ENCODE peak calls at places on chromosomes 2 and 18, in six cellular contexts. X, C, L, R, A and J are unnamed samples.

GRCh38 chr2:94923196-94923595 is 52.0 kb downstream of the TEKT4 start:
- DNase-seq in X (no peak), C (no peak), L (no peak), R (no peak), A (no peak), J (no peak)

GRCh38 chr2:59237311-59237710 is 996.2 kb upstream of the FANCL start:
- DNase-seq in X (no peak), C (no peak), L (no peak), R (no peak), A (no peak), J (no peak)

GRCh38 chr18:53764086-53764485 is 460.4 kb downstream of the MBD2 start:
- DNase-seq in X (no peak), C (no peak), L (no peak), R (no peak), A (no peak), J (no peak)

GRCh38 chr2:205712983-205713531 is 30.8 kb downstream of the NRP2 start:
- DNase-seq in X (no peak), C (no peak), L (no peak), R (no peak), A (no peak), J (no peak)

GRCh38 chr2:16069663-16069932 is 129.2 kb downstream of the MYCN start:
- DNase-seq in X (no peak), C (no peak), L (no peak), R (peak), A (no peak), J (no peak)

GRCh38 chr2:193743089-193743488 is 1548.4 kb upstream of the TMEFF2 start:
- DNase-seq in X (no peak), C (no peak), L (no peak), R (no peak), A (no peak), J (no peak)

GRCh38 chr18:47794725-47795447 is 135.6 kb downstream of the SMAD2 start:
- DNase-seq in X (no peak), C (no peak), L (no peak), R (peak), A (no peak), J (no peak)

GRCh38 chr2:188383158-188383557 is 91.5 kb downstream of the GULP1 start:
- DNase-seq in X (no peak), C (no peak), L (no peak), R (no peak), A (no peak), J (no peak)

GRCh38 chr2:182545420-182546167 is 118.8 kb upstream of the PDE1A start:
- DNase-seq in X (no peak), C (no peak), L (no peak), R (no peak), A (no peak), J (no peak)

GRCh38 chr2:78417355-78417754 is 608.1 kb upstream of the REG3G start:
- DNase-seq in X (no peak), C (no peak), L (no peak), R (no peak), A (no peak), J (no peak)

GRCh38 chr2:120239488-120240287 is 13.0 kb upstream of the RALB start:
- DNase-seq in X (no peak), C (no peak), L (no peak), R (peak), A (peak), J (peak)

GRCh38 chr18:49022311-49023280 is 71.8 kb upstream of the SMAD7 start:
- DNase-seq in X (peak), C (no peak), L (no peak), R (no peak), A (peak), J (no peak)

GRCh38 chr2:213098612-213099011 is 52.8 kb downstream of the IKZF2 start:
- DNase-seq in X (no peak), C (no peak), L (no peak), R (no peak), A (no peak), J (no peak)

GRCh38 chr18:3126457-3127097 is 93.2 kb downstream of the MYOM1 start:
- DNase-seq in X (no peak), C (no peak), L (no peak), R (no peak), A (no peak), J (no peak)

GRCh38 chr2:160156084-160156483 is 44.0 kb downstream of the ITGB6 start:
- DNase-seq in X (no peak), C (no peak), L (no peak), R (no peak), A (peak), J (no peak)

GRCh38 chr2:9703701-9704221 is 73.0 kb upstream of the YWHAQ start:
- DNase-seq in X (no peak), C (no peak), L (peak), R (no peak), A (peak), J (no peak)

GRCh38 chr2:9707008-9707407 is 76.2 kb upstream of the YWHAQ start:
- DNase-seq in X (no peak), C (no peak), L (no peak), R (no peak), A (peak), J (no peak)

GRCh38 chr2:9702604-9703084 is 71.8 kb upstream of the YWHAQ start:
- DNase-seq in X (no peak), C (no peak), L (no peak), R (no peak), A (peak), J (no peak)

GRCh38 chr2:9704600-9704999 is 73.8 kb upstream of the YWHAQ start:
- DNase-seq in X (no peak), C (no peak), L (no peak), R (no peak), A (no peak), J (no peak)

GRCh38 chr2:9703085-9703641 is 72.4 kb upstream of the YWHAQ start:
- DNase-seq in X (peak), C (no peak), L (peak), R (no peak), A (peak), J (peak)
- H3K27ac ChIP-seq in X (no peak), C (no peak), L (no peak), R (no peak), A (no peak), J (no peak)

DNA sequence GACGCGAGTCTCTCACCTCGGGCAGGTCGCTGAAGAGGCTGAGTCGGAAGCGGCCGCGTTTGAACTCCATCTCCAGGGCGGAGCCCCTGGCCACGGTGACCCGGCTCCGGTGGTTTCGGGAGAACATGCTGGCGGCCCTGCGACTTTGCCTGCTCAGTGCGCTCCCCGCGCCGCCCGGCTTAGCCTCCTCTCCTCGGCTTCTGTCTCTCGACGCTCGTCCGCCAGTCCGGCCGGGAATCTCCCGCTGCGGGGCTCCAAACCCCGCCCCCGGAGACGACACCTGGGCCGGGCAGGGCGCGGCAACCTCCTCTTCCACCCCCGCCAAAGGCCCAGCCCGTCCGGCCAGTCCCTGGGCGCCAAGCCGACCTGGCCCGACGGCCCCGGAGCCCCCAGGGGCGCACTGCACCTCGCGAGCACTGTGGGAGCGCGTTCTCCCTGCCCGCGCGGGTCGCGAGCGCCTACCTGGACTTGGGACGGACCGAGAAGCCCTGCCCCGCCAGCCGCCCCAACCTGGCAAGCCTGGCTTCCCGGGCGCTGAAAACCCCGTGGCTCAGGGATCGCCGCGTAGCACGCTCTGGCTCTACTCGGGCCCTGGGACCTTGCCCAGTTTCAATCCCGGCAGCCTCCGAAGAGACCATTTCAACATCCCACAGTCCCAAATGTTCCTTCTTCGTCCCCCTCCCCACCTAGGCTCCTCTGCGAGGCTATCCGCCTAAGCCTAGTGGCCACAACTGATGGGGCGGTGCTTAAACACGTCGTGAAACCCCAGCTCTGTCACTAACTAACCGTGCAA is at the start of gene RTKN:
- DNase-seq in X (no peak), C (no peak), L (peak), R (peak), A (peak), J (peak)
- H3K27ac ChIP-seq in X (peak), C (peak), L (peak), R (peak), A (peak), J (no peak)

DNA sequence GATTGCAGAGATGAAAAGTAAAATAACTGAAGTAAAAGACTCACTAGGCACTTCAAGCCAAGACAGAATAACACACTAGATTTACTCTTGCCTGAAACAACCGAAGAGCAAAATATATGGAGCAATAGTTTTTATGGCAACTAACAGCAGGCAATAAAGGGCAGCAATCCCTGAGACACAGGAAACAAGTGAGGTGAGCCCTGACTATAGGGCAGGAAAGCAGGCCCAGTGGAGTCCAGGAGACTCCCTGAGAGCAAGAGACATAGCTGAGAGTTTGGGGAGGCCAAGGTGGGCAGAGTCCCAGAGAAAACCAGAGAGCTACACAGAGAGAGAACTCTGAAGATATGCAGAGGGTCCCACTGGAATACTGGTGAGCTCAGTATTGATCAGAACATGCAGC is 18.8 kb downstream of the FARSB start:
- DNase-seq in X (no peak), C (no peak), L (no peak), R (no peak), A (no peak), J (no peak)
- H3K27ac ChIP-seq in X (no peak), C (no peak), L (no peak), R (no peak), A (no peak), J (no peak)

GRCh38 chr2:172423120-172423519 is 4.3 kb upstream of the ITGA6 start:
- DNase-seq in X (no peak), C (no peak), L (no peak), R (no peak), A (no peak), J (no peak)
- H3K27ac ChIP-seq in X (no peak), C (no peak), L (no peak), R (no peak), A (no peak), J (no peak)

GRCh38 chr2:241853651-241854341 is 4.9 kb downstream of the PDCD1 start:
- DNase-seq in X (no peak), C (no peak), L (no peak), R (peak), A (no peak), J (peak)
- H3K27ac ChIP-seq in X (no peak), C (no peak), L (no peak), R (no peak), A (no peak), J (no peak)

GRCh38 chr2:19783935-19784334 is 117.8 kb downstream of the TTC32 start:
- DNase-seq in X (no peak), C (no peak), L (no peak), R (no peak), A (no peak), J (no peak)

GRCh38 chr2:19784456-19784855 is 117.3 kb downstream of the TTC32 start:
- DNase-seq in X (no peak), C (no peak), L (no peak), R (no peak), A (no peak), J (no peak)

GRCh38 chr2:19786408-19787058 is 115.2 kb downstream of the TTC32 start:
- DNase-seq in X (no peak), C (no peak), L (no peak), R (no peak), A (peak), J (no peak)

GRCh38 chr2:19785867-19786266 is 115.9 kb downstream of the TTC32 start:
- DNase-seq in X (no peak), C (no peak), L (no peak), R (no peak), A (no peak), J (no peak)

DNA sequence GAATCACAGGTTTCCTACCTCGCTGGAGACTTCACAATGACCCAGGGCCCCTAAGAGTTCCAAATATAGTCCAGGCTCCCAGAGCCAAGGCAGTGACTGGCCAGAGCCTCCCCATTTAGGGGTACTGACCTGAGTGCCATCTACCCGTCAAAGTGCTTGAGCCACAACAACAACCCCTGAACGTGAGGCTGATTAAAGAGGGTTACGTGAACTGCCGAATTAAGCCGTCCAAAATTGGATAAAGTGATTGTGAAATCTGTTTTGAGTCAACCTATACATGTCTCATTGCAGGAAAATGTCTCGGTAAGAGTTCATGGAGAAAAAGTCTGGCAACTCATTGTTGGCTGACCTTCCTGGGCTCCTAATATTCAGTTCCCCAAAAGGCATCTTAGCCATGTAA is 116.4 kb downstream of the TTC32 start:
- DNase-seq in X (no peak), C (no peak), L (no peak), R (no peak), A (no peak), J (no peak)
- H3K27ac ChIP-seq in X (peak), C (no peak), L (no peak), R (no peak), A (no peak), J (peak)

GRCh38 chr2:203341741-203342310 is 13.6 kb downstream of the ABI2 start:
- DNase-seq in X (no peak), C (no peak), L (no peak), R (no peak), A (no peak), J (no peak)

GRCh38 chr2:203344667-203345066 is 16.5 kb downstream of the ABI2 start:
- DNase-seq in X (no peak), C (no peak), L (no peak), R (no peak), A (no peak), J (no peak)

GRCh38 chr2:203338322-203338721 is 10.1 kb downstream of the ABI2 start:
- DNase-seq in X (no peak), C (no peak), L (no peak), R (no peak), A (no peak), J (no peak)

GRCh38 chr2:203346624-203347023 is 18.4 kb downstream of the ABI2 start:
- DNase-seq in X (no peak), C (no peak), L (no peak), R (no peak), A (no peak), J (no peak)

DNA sequence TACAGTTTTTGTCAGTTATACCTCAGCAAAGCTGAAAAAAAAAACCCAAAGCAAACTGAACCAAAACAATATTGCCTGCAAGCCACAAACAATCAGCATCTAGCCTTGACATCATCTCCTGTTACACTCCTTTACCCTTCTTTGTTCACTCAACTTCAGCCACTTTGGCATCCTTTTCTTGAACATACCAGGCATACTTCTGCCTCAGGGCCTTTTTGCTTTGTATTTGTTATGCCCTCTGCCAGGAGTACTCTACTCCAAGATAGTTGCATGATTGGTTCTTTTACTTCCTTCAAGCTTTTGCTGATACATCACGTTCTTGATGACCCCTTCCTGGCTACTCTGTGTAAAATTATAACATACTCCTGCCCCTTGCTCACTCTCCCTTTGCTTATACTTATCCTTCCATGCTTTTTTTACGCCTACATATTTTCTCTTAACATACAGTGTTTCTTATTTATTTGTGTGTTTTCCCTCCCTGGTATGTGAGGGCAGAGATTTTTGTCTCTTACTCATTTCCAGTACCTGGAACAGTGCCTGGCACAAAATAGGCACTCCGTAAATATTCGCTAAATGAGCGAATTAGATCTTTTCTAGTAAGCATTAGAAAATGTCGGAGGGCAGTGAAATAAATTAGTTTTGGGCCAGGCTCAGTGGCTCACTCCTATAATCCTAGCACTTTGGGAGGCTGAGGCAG is 12.7 kb downstream of the ABI2 start:
- DNase-seq in X (no peak), C (no peak), L (no peak), R (no peak), A (no peak), J (no peak)
- H3K27ac ChIP-seq in X (no peak), C (peak), L (no peak), R (no peak), A (peak), J (no peak)

DNA sequence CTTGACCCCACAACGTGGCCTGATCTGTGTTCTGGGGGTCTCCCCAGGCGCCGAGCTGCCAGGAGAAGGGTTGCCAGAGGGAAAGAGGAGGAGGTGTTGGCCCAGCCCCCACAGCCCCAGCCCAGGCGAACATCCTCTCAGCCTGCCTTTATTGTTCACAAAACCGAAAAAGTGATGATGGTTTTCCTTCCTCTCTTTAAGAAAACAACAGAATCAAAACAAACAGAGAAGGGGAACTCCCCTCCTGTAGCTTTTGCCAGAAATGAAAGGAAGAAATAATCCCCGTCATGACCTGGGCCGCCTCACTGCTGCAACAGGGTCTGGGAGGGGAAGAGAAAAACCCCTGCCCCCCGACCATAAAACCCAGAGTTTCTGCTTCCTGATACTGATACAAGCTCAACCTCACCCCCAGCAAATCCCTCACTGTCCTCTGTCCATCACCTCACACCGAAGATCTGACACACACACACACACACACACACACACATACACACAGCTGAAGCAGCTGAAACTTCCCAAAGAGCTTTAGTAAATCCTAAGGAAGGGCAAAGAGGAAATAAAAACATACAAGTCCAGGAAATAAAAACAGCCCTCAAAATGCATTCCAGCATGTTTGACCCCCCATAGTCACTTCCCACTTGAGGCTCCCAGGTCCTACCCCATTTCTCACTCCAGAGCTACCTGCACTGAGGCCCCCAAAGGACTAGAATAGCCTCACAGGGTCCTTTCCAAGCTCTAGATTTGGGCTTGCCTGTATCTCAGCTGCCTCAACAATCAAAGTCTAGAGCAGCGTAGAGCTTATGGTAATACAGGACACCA is 51.8 kb downstream of the ZFP36L2 start:
- DNase-seq in X (peak), C (no peak), L (no peak), R (no peak), A (no peak), J (no peak)
- H3K27ac ChIP-seq in X (peak), C (no peak), L (no peak), R (no peak), A (no peak), J (no peak)

GRCh38 chr2:20042531-20042930 is 8.9 kb downstream of the LAPTM4A start:
- DNase-seq in X (no peak), C (no peak), L (no peak), R (no peak), A (no peak), J (no peak)
- H3K27ac ChIP-seq in X (peak), C (no peak), L (no peak), R (no peak), A (no peak), J (no peak)